ENCODE peak calls at places on chromosomes 1 and 21, in ten cellular contexts. One of them, this sample, is unnamed.

GRCh38 chr21:26965567-26966359 is 1.1 kb downstream of the ADAMTS5 start:
- DNase-seq in right lobe of liver: peak; percentile 49
- DNase-seq in HCT116: no peak
- DNase-seq in prostate gland: no peak
- DNase-seq in A549: no peak
- DNase-seq in pancreas: peak; percentile 25
- DNase-seq in heart left ventricle: peak; percentile 66
- DNase-seq in body of pancreas: peak; percentile 28
- DNase-seq in endothelial cell of umbilical vein: no peak
- DNase-seq in lower leg skin: peak; percentile 86
- DNase-seq in this sample: no peak

GRCh38 chr1:89254658-89255287 is 17.9 kb downstream of the GBP5 start:
- DNase-seq in right lobe of liver: no peak
- DNase-seq in HCT116: no peak
- DNase-seq in prostate gland: no peak
- DNase-seq in A549: no peak
- DNase-seq in pancreas: no peak
- DNase-seq in heart left ventricle: no peak
- DNase-seq in body of pancreas: no peak
- DNase-seq in endothelial cell of umbilical vein: peak; percentile 60
- DNase-seq in lower leg skin: no peak
- DNase-seq in this sample: no peak

GRCh38 chr1:73839922-73840321 is 358.1 kb downstream of the LRRIQ3 start:
- DNase-seq in right lobe of liver: no peak
- DNase-seq in HCT116: no peak
- DNase-seq in prostate gland: no peak
- DNase-seq in A549: no peak
- DNase-seq in pancreas: no peak
- DNase-seq in heart left ventricle: no peak
- DNase-seq in body of pancreas: no peak
- DNase-seq in endothelial cell of umbilical vein: no peak
- DNase-seq in lower leg skin: no peak
- DNase-seq in this sample: peak; percentile 8

GRCh38 chr1:209220048-209220524 is 363.4 kb upstream of the CAMK1G start:
- DNase-seq in right lobe of liver: no peak
- DNase-seq in HCT116: no peak
- DNase-seq in prostate gland: no peak
- DNase-seq in A549: no peak
- DNase-seq in pancreas: no peak
- DNase-seq in heart left ventricle: no peak
- DNase-seq in body of pancreas: no peak
- DNase-seq in endothelial cell of umbilical vein: no peak
- DNase-seq in lower leg skin: no peak
- DNase-seq in this sample: no peak

GRCh38 chr1:25867210-25867991 is 8.1 kb downstream of the PAQR7 start:
- DNase-seq in right lobe of liver: no peak
- DNase-seq in HCT116: no peak
- DNase-seq in prostate gland: peak; percentile 66
- DNase-seq in A549: no peak
- DNase-seq in pancreas: peak; percentile 61
- DNase-seq in heart left ventricle: no peak
- DNase-seq in body of pancreas: peak; percentile 79
- DNase-seq in endothelial cell of umbilical vein: no peak
- DNase-seq in lower leg skin: peak; percentile 59
- DNase-seq in this sample: peak; percentile 58

GRCh38 chr1:234724517-234725176 is 114.7 kb upstream of the IRF2BP2 start:
- DNase-seq in right lobe of liver: peak; percentile 92
- DNase-seq in HCT116: peak; percentile 12
- DNase-seq in prostate gland: no peak
- DNase-seq in A549: peak; percentile 82
- DNase-seq in pancreas: peak; percentile 77
- DNase-seq in heart left ventricle: peak; percentile 83
- DNase-seq in body of pancreas: peak; percentile 88
- DNase-seq in endothelial cell of umbilical vein: peak; percentile 99
- DNase-seq in lower leg skin: peak; percentile 93
- DNase-seq in this sample: peak; percentile 64

GRCh38 chr1:247224822-247225221 is 31.1 kb upstream of the VN1R5 start:
- DNase-seq in right lobe of liver: no peak
- DNase-seq in HCT116: no peak
- DNase-seq in prostate gland: no peak
- DNase-seq in A549: no peak
- DNase-seq in pancreas: no peak
- DNase-seq in heart left ventricle: no peak
- DNase-seq in body of pancreas: no peak
- DNase-seq in endothelial cell of umbilical vein: no peak
- DNase-seq in lower leg skin: no peak
- DNase-seq in this sample: no peak

GRCh38 chr1:109197163-109198042 is 16.3 kb upstream of the SARS1 start:
- DNase-seq in right lobe of liver: no peak
- DNase-seq in HCT116: peak; percentile 69
- DNase-seq in prostate gland: no peak
- DNase-seq in A549: peak; percentile 85
- DNase-seq in pancreas: peak; percentile 48
- DNase-seq in heart left ventricle: no peak
- DNase-seq in body of pancreas: peak; percentile 69
- DNase-seq in endothelial cell of umbilical vein: peak; percentile 98
- DNase-seq in lower leg skin: peak; percentile 80
- DNase-seq in this sample: no peak

GRCh38 chr1:2106681-2107405 is 56.6 kb downstream of the PRKCZ start:
- DNase-seq in right lobe of liver: no peak
- DNase-seq in HCT116: no peak
- DNase-seq in prostate gland: no peak
- DNase-seq in A549: no peak
- DNase-seq in pancreas: no peak
- DNase-seq in heart left ventricle: no peak
- DNase-seq in body of pancreas: no peak
- DNase-seq in endothelial cell of umbilical vein: no peak
- DNase-seq in lower leg skin: no peak
- DNase-seq in this sample: no peak

GRCh38 chr1:58879464-58879863 is 95.6 kb upstream of the JUN start:
- DNase-seq in right lobe of liver: no peak
- DNase-seq in HCT116: no peak
- DNase-seq in prostate gland: no peak
- DNase-seq in A549: no peak
- DNase-seq in pancreas: no peak
- DNase-seq in heart left ventricle: no peak
- DNase-seq in body of pancreas: no peak
- DNase-seq in endothelial cell of umbilical vein: no peak
- DNase-seq in lower leg skin: no peak
- DNase-seq in this sample: no peak

GRCh38 chr1:226870323-226871046 is at the start of gene PSEN2:
- DNase-seq in right lobe of liver: peak; percentile 90
- DNase-seq in HCT116: peak; percentile 26
- DNase-seq in prostate gland: peak; percentile 61
- DNase-seq in A549: peak; percentile 62
- DNase-seq in pancreas: peak; percentile 90
- DNase-seq in heart left ventricle: peak; percentile 80
- DNase-seq in body of pancreas: peak; percentile 85
- DNase-seq in endothelial cell of umbilical vein: peak; percentile 51
- DNase-seq in lower leg skin: peak; percentile 93
- DNase-seq in this sample: no peak

GRCh38 chr1:41360074-41361027 is 883 bp upstream of the FOXO6 start:
- DNase-seq in right lobe of liver: peak; percentile 35
- DNase-seq in HCT116: no peak
- DNase-seq in prostate gland: no peak
- DNase-seq in A549: no peak
- DNase-seq in pancreas: peak; percentile 29
- DNase-seq in heart left ventricle: no peak
- DNase-seq in body of pancreas: no peak
- DNase-seq in endothelial cell of umbilical vein: no peak
- DNase-seq in lower leg skin: peak; percentile 84
- DNase-seq in this sample: no peak

GRCh38 chr1:89590341-89591080 is 42.4 kb upstream of the LRRC8C start:
- DNase-seq in right lobe of liver: no peak
- DNase-seq in HCT116: no peak
- DNase-seq in prostate gland: no peak
- DNase-seq in A549: no peak
- DNase-seq in pancreas: no peak
- DNase-seq in heart left ventricle: no peak
- DNase-seq in body of pancreas: no peak
- DNase-seq in endothelial cell of umbilical vein: no peak
- DNase-seq in lower leg skin: no peak
- DNase-seq in this sample: no peak

GRCh38 chr1:70509996-70510876 is 99.2 kb downstream of the CTH start:
- DNase-seq in right lobe of liver: no peak
- DNase-seq in HCT116: peak; percentile 59
- DNase-seq in prostate gland: no peak
- DNase-seq in A549: peak; percentile 30
- DNase-seq in pancreas: peak; percentile 12
- DNase-seq in heart left ventricle: no peak
- DNase-seq in body of pancreas: peak; percentile 14
- DNase-seq in endothelial cell of umbilical vein: peak; percentile 71
- DNase-seq in lower leg skin: no peak
- DNase-seq in this sample: peak; percentile 66

GRCh38 chr1:30940541-30940940 is 32.0 kb upstream of the SDC3 start:
- DNase-seq in right lobe of liver: no peak
- DNase-seq in HCT116: no peak
- DNase-seq in prostate gland: no peak
- DNase-seq in A549: no peak
- DNase-seq in pancreas: no peak
- DNase-seq in heart left ventricle: no peak
- DNase-seq in body of pancreas: no peak
- DNase-seq in endothelial cell of umbilical vein: no peak
- DNase-seq in lower leg skin: no peak
- DNase-seq in this sample: no peak

GRCh38 chr1:229271448-229272120 is 673 bp downstream of the RAB4A start:
- DNase-seq in right lobe of liver: no peak
- DNase-seq in HCT116: no peak
- DNase-seq in prostate gland: peak; percentile 27
- DNase-seq in A549: no peak
- DNase-seq in pancreas: no peak
- DNase-seq in heart left ventricle: no peak
- DNase-seq in body of pancreas: peak; percentile 27
- DNase-seq in endothelial cell of umbilical vein: peak; percentile 51
- DNase-seq in lower leg skin: no peak
- DNase-seq in this sample: no peak

GRCh38 chr1:228917342-228917741 is 182.1 kb downstream of the RHOU start:
- DNase-seq in right lobe of liver: no peak
- DNase-seq in HCT116: no peak
- DNase-seq in prostate gland: no peak
- DNase-seq in A549: no peak
- DNase-seq in pancreas: no peak
- DNase-seq in heart left ventricle: no peak
- DNase-seq in body of pancreas: no peak
- DNase-seq in endothelial cell of umbilical vein: no peak
- DNase-seq in lower leg skin: peak; percentile 56
- DNase-seq in this sample: no peak

DNA sequence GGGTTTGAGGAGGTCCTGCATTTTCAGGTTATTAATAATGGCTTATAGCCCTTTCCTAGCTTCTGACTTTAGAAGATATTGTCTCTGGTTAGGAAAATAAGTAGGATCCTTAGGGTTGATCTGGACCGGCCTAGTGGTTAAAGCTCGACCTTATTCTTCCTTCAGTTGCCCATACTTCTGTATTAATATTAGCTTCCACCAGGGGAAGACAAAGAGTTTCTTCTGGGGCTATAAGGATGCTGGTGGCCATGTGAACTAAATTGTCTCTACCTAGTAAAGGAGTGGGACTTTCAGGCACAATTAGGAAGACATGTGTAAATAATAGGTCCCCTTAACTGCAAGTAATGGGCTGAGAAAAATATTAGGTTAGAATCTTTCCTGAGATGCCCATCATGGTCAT is 20.6 kb upstream of the FCGR2A start:
- DNase-seq in right lobe of liver: no peak
- DNase-seq in HCT116: no peak
- DNase-seq in prostate gland: no peak
- DNase-seq in A549: no peak
- DNase-seq in pancreas: no peak
- DNase-seq in heart left ventricle: no peak
- DNase-seq in body of pancreas: no peak
- DNase-seq in endothelial cell of umbilical vein: no peak
- DNase-seq in lower leg skin: no peak
- DNase-seq in this sample: no peak
- TF ChIP-seq CTCF in right lobe of liver: peak; percentile 7
- TF ChIP-seq CTCF in HCT116: peak; percentile 36
- TF ChIP-seq CTCF in prostate gland: no peak
- TF ChIP-seq CTCF in A549: no peak
- TF ChIP-seq CTCF in pancreas: no peak
- TF ChIP-seq CTCF in heart left ventricle: no peak
- TF ChIP-seq CTCF in body of pancreas: no peak
- TF ChIP-seq CTCF in endothelial cell of umbilical vein: peak; percentile 29
- TF ChIP-seq CTCF in lower leg skin: no peak
- TF ChIP-seq CTCF in this sample: no peak

DNA sequence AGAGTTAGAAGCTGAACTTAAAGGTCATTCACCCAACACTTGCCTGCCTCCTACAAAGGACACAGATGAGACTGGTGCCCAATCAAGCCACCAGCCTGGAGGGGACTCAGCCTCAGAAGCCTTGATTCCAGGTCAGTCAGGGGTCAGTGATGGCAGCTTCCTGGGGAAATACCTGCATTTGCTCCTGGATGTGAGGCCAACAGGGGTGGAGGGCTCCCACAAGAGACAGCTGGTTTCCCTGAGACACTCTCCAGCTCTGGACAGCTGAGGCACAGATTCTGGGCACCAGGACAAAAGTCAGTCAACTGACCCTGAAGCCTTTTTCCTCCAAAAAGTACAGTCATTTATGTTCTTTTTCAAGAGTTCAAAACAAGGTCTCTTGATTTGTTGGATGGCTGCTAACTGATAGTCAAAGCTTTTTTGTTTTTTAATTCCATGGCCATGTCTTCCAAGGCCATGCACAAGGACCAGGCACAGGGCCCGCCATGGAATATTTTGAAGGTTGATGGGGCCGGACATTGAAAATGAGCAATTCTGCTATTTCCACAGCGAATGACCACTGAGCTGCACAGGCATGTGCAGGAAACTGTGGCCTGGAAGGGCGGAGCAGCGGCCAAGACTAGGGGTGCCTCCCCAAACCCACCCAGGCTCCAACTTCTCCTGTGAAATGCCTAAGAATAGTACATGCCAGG is 1.8 kb downstream of the C2CD2 start:
- DNase-seq in right lobe of liver: no peak
- DNase-seq in HCT116: no peak
- DNase-seq in prostate gland: no peak
- DNase-seq in A549: no peak
- DNase-seq in pancreas: no peak
- DNase-seq in heart left ventricle: no peak
- DNase-seq in body of pancreas: no peak
- DNase-seq in endothelial cell of umbilical vein: no peak
- DNase-seq in lower leg skin: no peak
- DNase-seq in this sample: no peak
- H3K4me3 ChIP-seq in right lobe of liver: peak overlapping the region; percentile 66
- H3K4me3 ChIP-seq in HCT116: peak overlapping the region; percentile 68
- H3K4me3 ChIP-seq in prostate gland: peak overlapping the region; percentile 89
- H3K4me3 ChIP-seq in A549: no peak overlapping the region
- H3K4me3 ChIP-seq in pancreas: no peak overlapping the region
- H3K4me3 ChIP-seq in heart left ventricle: no peak overlapping the region
- H3K4me3 ChIP-seq in body of pancreas: no peak overlapping the region
- H3K4me3 ChIP-seq in endothelial cell of umbilical vein: no peak overlapping the region
- H3K4me3 ChIP-seq in lower leg skin: no peak overlapping the region
- H3K4me3 ChIP-seq in this sample: peak overlapping the region; percentile 72

GRCh38 chr21:38505654-38506523 is 7.6 kb upstream of the ERG start:
- DNase-seq in right lobe of liver: no peak
- DNase-seq in HCT116: peak; percentile 42
- DNase-seq in prostate gland: peak; percentile 57
- DNase-seq in A549: peak; percentile 6
- DNase-seq in pancreas: peak; percentile 27
- DNase-seq in heart left ventricle: peak; percentile 52
- DNase-seq in body of pancreas: peak; percentile 51
- DNase-seq in endothelial cell of umbilical vein: peak; percentile 93
- DNase-seq in lower leg skin: no peak
- DNase-seq in this sample: peak; percentile 25
- TF ChIP-seq CTCF in right lobe of liver: peak; percentile 71
- TF ChIP-seq CTCF in HCT116: peak; percentile 52
- TF ChIP-seq CTCF in prostate gland: peak; percentile 42
- TF ChIP-seq CTCF in A549: peak; percentile 68
- TF ChIP-seq CTCF in pancreas: no peak
- TF ChIP-seq CTCF in heart left ventricle: peak; percentile 65
- TF ChIP-seq CTCF in body of pancreas: peak; percentile 19
- TF ChIP-seq CTCF in endothelial cell of umbilical vein: peak; percentile 62
- TF ChIP-seq CTCF in lower leg skin: no peak
- TF ChIP-seq CTCF in this sample: peak; percentile 84

GRCh38 chr1:84502892-84503291 is 3.3 kb upstream of the SPATA1 start:
- DNase-seq in right lobe of liver: no peak
- DNase-seq in HCT116: no peak
- DNase-seq in prostate gland: no peak
- DNase-seq in A549: no peak
- DNase-seq in pancreas: no peak
- DNase-seq in heart left ventricle: no peak
- DNase-seq in body of pancreas: no peak
- DNase-seq in endothelial cell of umbilical vein: no peak
- DNase-seq in lower leg skin: no peak
- DNase-seq in this sample: no peak
- H3K4me3 ChIP-seq in right lobe of liver: no peak overlapping the region
- H3K4me3 ChIP-seq in HCT116: no peak overlapping the region
- H3K4me3 ChIP-seq in prostate gland: no peak overlapping the region
- H3K4me3 ChIP-seq in A549: no peak overlapping the region
- H3K4me3 ChIP-seq in pancreas: no peak overlapping the region
- H3K4me3 ChIP-seq in heart left ventricle: no peak overlapping the region
- H3K4me3 ChIP-seq in body of pancreas: no peak overlapping the region
- H3K4me3 ChIP-seq in endothelial cell of umbilical vein: no peak overlapping the region
- H3K4me3 ChIP-seq in lower leg skin: no peak overlapping the region
- H3K4me3 ChIP-seq in this sample: peak overlapping the region; percentile 85

This sample was measured in LNCaP clone FGC.